ENCODE peak calls at places on chromosome 18, in five cellular contexts. F is colonic mucosa; T is IMR-90; P is heart left ventricle; M is CD4-positive, alpha-beta T cell. I is an unnamed sample. For H3K9me3, the result is how much of the 10 kb centered on the place peaks cover.

GRCh38 chr18:71194438-71194837 is 905.6 kb downstream of the SOCS6 start:
- DNase-seq in P (no peak), F (no peak), T (no peak), M (no peak), I (no peak)

GRCh38 chr18:13583567-13584245 is 142.7 kb downstream of the FAM210A start:
- DNase-seq in M (no peak), P (no peak), F (no peak), T (no peak), I (no peak)

GRCh38 chr18:13318644-13319501 is 100.3 kb downstream of the LDLRAD4 start:
- DNase-seq in P (no peak), F (no peak), T (no peak), M (no peak), I (no peak)

GRCh38 chr18:68840554-68841263 is 42.8 kb downstream of the CCDC102B start:
- DNase-seq in T (peak), F (no peak), M (no peak), P (peak), I (peak)

GRCh38 chr18:44601447-44601846 is 79.2 kb upstream of the SETBP1 start:
- DNase-seq in M (no peak), T (peak), P (no peak), F (no peak), I (no peak)

GRCh38 chr18:36786686-36787085 is 42.1 kb downstream of the TPGS2 start:
- DNase-seq in T (peak), P (peak), F (no peak), M (no peak), I (peak)

GRCh38 chr18:48816554-48816953 is 134.2 kb downstream of the SMAD7 start:
- DNase-seq in T (no peak), P (no peak), M (peak), F (no peak), I (peak)

GRCh38 chr18:292271-292670 is 24.4 kb upstream of the THOC1 start:
- DNase-seq in M (no peak), T (no peak), F (no peak), P (no peak), I (no peak)

GRCh38 chr18:7617738-7618422 is 50.8 kb downstream of the PTPRM start:
- DNase-seq in M (no peak), P (peak), T (peak), F (peak), I (peak)

GRCh38 chr18:54257015-54257414 is 12.3 kb upstream of the POLI start:
- DNase-seq in P (no peak), M (no peak), T (no peak), F (no peak), I (no peak)

GRCh38 chr18:23133860-23134779 is 1.2 kb upstream of the CABLES1 start:
- DNase-seq in M (no peak), P (no peak), F (peak), T (no peak), I (no peak)

GRCh38 chr18:21735452-21736015 is 5.1 kb upstream of the MIB1 start:
- DNase-seq in M (peak), T (peak), F (peak), P (peak), I (peak)

GRCh38 chr18:71673954-71674353 is 870.2 kb downstream of the CBLN2 start:
- DNase-seq in M (no peak), F (no peak), T (no peak), P (no peak), I (no peak)

GRCh38 chr18:36756262-36756661 is 72.5 kb downstream of the TPGS2 start:
- DNase-seq in F (no peak), P (no peak), M (no peak), T (peak), I (no peak)

GRCh38 chr18:44681611-44682010 is 923 bp downstream of the SETBP1 start:
- DNase-seq in P (no peak), T (no peak), F (no peak), M (no peak), I (no peak)

GRCh38 chr18:5284808-5285207 is 10.7 kb downstream of the ZBTB14 start:
- DNase-seq in T (peak), M (no peak), P (no peak), F (no peak), I (no peak)

GRCh38 chr18:2178036-2178435 is 393.3 kb downstream of the METTL4 start:
- DNase-seq in M (no peak), F (no peak), P (no peak), T (no peak), I (no peak)

GRCh38 chr18:37249171-37249886 is 316.3 kb downstream of the CELF4 start:
- DNase-seq in F (no peak), T (no peak), P (no peak), M (no peak), I (no peak)

GRCh38 chr18:60064271-60064670 is 164.5 kb downstream of the PMAIP1 start:
- DNase-seq in M (no peak), P (no peak), F (no peak), T (peak), I (no peak)

GRCh38 chr18:6414723-6415362 is at the start of gene L3MBTL4:
- DNase-seq in F (peak), M (no peak), T (no peak), P (peak), I (peak)

GRCh38 chr18:40293311-40293710 is 1661.7 kb upstream of the PIK3C3 start:
- DNase-seq in M (no peak), P (no peak), F (no peak), T (no peak), I (no peak)

GRCh38 chr18:6482198-6482977 is 67.7 kb upstream of the L3MBTL4 start:
- DNase-seq in P (peak), M (no peak), T (peak), F (peak), I (peak)

GRCh38 chr18:33839452-33840225 is 261.6 kb downstream of the ASXL3 start:
- DNase-seq in P (no peak), T (peak), M (no peak), F (peak), I (no peak)

GRCh38 chr18:12679183-12679786 is 21.4 kb upstream of the SPIRE1 start:
- DNase-seq in F (peak), T (peak), M (no peak), P (peak), I (no peak)

GRCh38 chr18:8747440-8747937 is 42.1 kb downstream of the MTCL1 start:
- DNase-seq in F (no peak), T (peak), P (no peak), M (no peak), I (no peak)

GRCh38 chr18:68662779-68663178 is 52.1 kb downstream of the TMX3 start:
- DNase-seq in P (no peak), T (peak), F (no peak), M (no peak), I (no peak)

GRCh38 chr18:61666876-61667590 is 225.8 kb downstream of the RNF152 start:
- DNase-seq in T (no peak), F (no peak), P (no peak), M (no peak), I (no peak)

GRCh38 chr18:57029761-57030160 is 117.1 kb upstream of the BOD1L2 start:
- DNase-seq in T (no peak), F (no peak), P (no peak), M (no peak), I (no peak)

GRCh38 chr18:63096327-63096874 is 223.2 kb downstream of the BCL2 start:
- DNase-seq in P (no peak), T (no peak), F (no peak), M (no peak), I (no peak)

GRCh38 chr18:63098014-63098981 is 221.3 kb downstream of the BCL2 start:
- DNase-seq in T (no peak), F (no peak), P (no peak), M (peak), I (no peak)

GRCh38 chr18:63099026-63099840 is 220.3 kb downstream of the BCL2 start:
- DNase-seq in T (no peak), F (no peak), M (no peak), P (no peak), I (no peak)

GRCh38 chr18:63095768-63096167 is 223.8 kb downstream of the BCL2 start:
- DNase-seq in F (no peak), P (no peak), T (no peak), M (no peak), I (no peak)

GRCh38 chr18:63097198-63097597 is 222.4 kb downstream of the BCL2 start:
- DNase-seq in M (no peak), P (no peak), F (no peak), T (no peak), I (no peak)
- H3K27ac ChIP-seq in M (no peak), P (peak), F (no peak), T (no peak), I (no peak)

GRCh38 chr18:74456017-74456408 is 1.1 kb downstream of the DIPK1C start:
- DNase-seq in M (no peak), F (no peak), T (no peak), P (no peak), I (no peak)
- TF ChIP-seq CTCF in M (no peak), F (no peak), T (no peak), P (no peak), I (no peak)

DNA sequence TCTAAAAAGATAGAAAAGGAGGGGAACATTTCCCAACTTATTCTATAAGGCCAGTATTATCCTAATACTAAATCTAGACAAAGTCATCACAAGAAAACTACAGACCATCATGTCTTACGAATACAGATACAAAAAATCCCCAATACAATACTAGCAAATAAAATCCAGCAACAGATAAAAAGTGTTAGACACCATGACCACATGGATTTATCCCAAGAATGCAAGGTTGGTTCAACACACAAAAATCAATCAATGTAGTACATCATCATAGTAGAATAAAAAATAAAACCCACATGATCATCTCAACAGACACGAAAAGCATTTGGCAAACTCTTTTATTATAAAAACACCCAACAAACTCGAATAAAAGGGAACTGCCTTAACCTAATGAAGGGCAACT is 18.5 kb downstream of the SLC66A2 start:
- DNase-seq in M (no peak), F (no peak), P (no peak), T (no peak), I (no peak)
- H3K9me3 ChIP-seq in M (under half), F (under half), P (under half), T (under half), I (under half)

DNA sequence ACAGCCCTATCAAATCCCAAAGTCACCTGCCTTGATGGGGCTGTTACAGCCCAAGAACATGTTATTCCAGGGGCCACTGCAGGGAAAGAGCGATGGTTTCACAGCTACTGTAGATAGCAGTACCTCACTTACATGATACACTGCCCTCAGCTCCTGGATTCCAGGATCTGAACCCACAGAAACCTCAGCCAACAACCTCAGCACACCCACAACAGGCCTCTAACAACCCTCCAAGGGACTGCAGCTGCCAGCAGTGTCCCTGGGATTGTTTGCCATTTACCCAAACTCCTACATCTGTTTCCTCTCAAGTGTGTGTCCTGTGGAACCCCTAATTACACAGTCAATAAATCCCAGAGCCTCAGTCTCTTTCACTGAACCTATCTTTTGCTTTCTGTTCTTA is 28.2 kb downstream of the OSBPL1A start:
- DNase-seq in P (no peak), F (no peak), T (peak), M (no peak), I (no peak)
- H3K27ac ChIP-seq in P (no peak), F (no peak), T (no peak), M (no peak), I (no peak)

I was measured in pancreas.